ENCODE peak calls at places on chromosome 17, in six cellular contexts. One of them, this sample, is unnamed.
A peak's percentile ranks its signal among the peaks of the same experiment; 100 is the strongest.

GRCh38 chr17:75346906-75347305 is 57.7 kb upstream of the SLC25A19 start:
- DNase-seq in midbrain: no peak
- DNase-seq in stimulated activated CD4-positive, alpha-beta T cell treated with anti-CD3 and anti-CD28 coated beads, Interleukin-1b, Interleukin-23, amount 100 ng/mL, for 1 hour: no peak
- DNase-seq in posterior cingulate gyrus: no peak
- DNase-seq in NCI-H1105: no peak
- DNase-seq in NCI-H2081: no peak
- DNase-seq in this sample: no peak

GRCh38 chr17:60435244-60436170 is 13.2 kb downstream of the CHCT1 start:
- DNase-seq in midbrain: peak; percentile 93
- DNase-seq in stimulated activated CD4-positive, alpha-beta T cell treated with anti-CD3 and anti-CD28 coated beads, Interleukin-1b, Interleukin-23, amount 100 ng/mL, for 1 hour: peak; percentile 24
- DNase-seq in posterior cingulate gyrus: peak; percentile 70
- DNase-seq in NCI-H1105: peak; percentile 55
- DNase-seq in NCI-H2081: peak; percentile 87
- DNase-seq in this sample: peak; percentile 83

GRCh38 chr17:55354941-55355340 is 66.7 kb downstream of the MMD start:
- DNase-seq in midbrain: no peak
- DNase-seq in stimulated activated CD4-positive, alpha-beta T cell treated with anti-CD3 and anti-CD28 coated beads, Interleukin-1b, Interleukin-23, amount 100 ng/mL, for 1 hour: no peak
- DNase-seq in posterior cingulate gyrus: no peak
- DNase-seq in NCI-H1105: no peak
- DNase-seq in NCI-H2081: no peak
- DNase-seq in this sample: no peak

GRCh38 chr17:64107517-64108235 is 22.3 kb downstream of the ERN1 start:
- DNase-seq in midbrain: no peak
- DNase-seq in stimulated activated CD4-positive, alpha-beta T cell treated with anti-CD3 and anti-CD28 coated beads, Interleukin-1b, Interleukin-23, amount 100 ng/mL, for 1 hour: no peak
- DNase-seq in posterior cingulate gyrus: no peak
- DNase-seq in NCI-H1105: no peak
- DNase-seq in NCI-H2081: peak; percentile 73
- DNase-seq in this sample: no peak

GRCh38 chr17:78678220-78678554 is 101.0 kb upstream of the DNAH17 start:
- DNase-seq in midbrain: no peak
- DNase-seq in stimulated activated CD4-positive, alpha-beta T cell treated with anti-CD3 and anti-CD28 coated beads, Interleukin-1b, Interleukin-23, amount 100 ng/mL, for 1 hour: no peak
- DNase-seq in posterior cingulate gyrus: no peak
- DNase-seq in NCI-H1105: no peak
- DNase-seq in NCI-H2081: no peak
- DNase-seq in this sample: no peak

GRCh38 chr17:62793919-62794665 is 14.0 kb downstream of the MARCHF10 start:
- DNase-seq in midbrain: no peak
- DNase-seq in stimulated activated CD4-positive, alpha-beta T cell treated with anti-CD3 and anti-CD28 coated beads, Interleukin-1b, Interleukin-23, amount 100 ng/mL, for 1 hour: no peak
- DNase-seq in posterior cingulate gyrus: no peak
- DNase-seq in NCI-H1105: no peak
- DNase-seq in NCI-H2081: no peak
- DNase-seq in this sample: no peak

GRCh38 chr17:12911241-12911640 is 106.6 kb downstream of the ELAC2 start:
- DNase-seq in midbrain: no peak
- DNase-seq in stimulated activated CD4-positive, alpha-beta T cell treated with anti-CD3 and anti-CD28 coated beads, Interleukin-1b, Interleukin-23, amount 100 ng/mL, for 1 hour: no peak
- DNase-seq in posterior cingulate gyrus: no peak
- DNase-seq in NCI-H1105: no peak
- DNase-seq in NCI-H2081: no peak
- DNase-seq in this sample: no peak

GRCh38 chr17:81923302-81924260 is 4.0 kb downstream of the MAFG start:
- DNase-seq in midbrain: peak; percentile 65
- DNase-seq in stimulated activated CD4-positive, alpha-beta T cell treated with anti-CD3 and anti-CD28 coated beads, Interleukin-1b, Interleukin-23, amount 100 ng/mL, for 1 hour: no peak
- DNase-seq in posterior cingulate gyrus: peak; percentile 87
- DNase-seq in NCI-H1105: no peak
- DNase-seq in NCI-H2081: no peak
- DNase-seq in this sample: peak; percentile 29

GRCh38 chr17:55639096-55639495 is 83.6 kb downstream of the TMEM100 start:
- DNase-seq in midbrain: no peak
- DNase-seq in stimulated activated CD4-positive, alpha-beta T cell treated with anti-CD3 and anti-CD28 coated beads, Interleukin-1b, Interleukin-23, amount 100 ng/mL, for 1 hour: no peak
- DNase-seq in posterior cingulate gyrus: no peak
- DNase-seq in NCI-H1105: no peak
- DNase-seq in NCI-H2081: no peak
- DNase-seq in this sample: no peak

This sample was measured in NCI-H2227 treated with DMSO at 0.1 percent for 48 hours.